ENCODE peak calls at places on chromosomes 12 and 14, in six cellular contexts. D is heart right ventricle, E is choroid plexus epithelial cell, H is T-helper 9 cell, K is kidney glomerular epithelial cell, I is PC-3. R is an unnamed sample.

GRCh38 chr12:84341467-84342193 is 571.0 kb downstream of the SLC6A15 start:
- DNase-seq in H (no peak), K (no peak), D (no peak), E (no peak), I (no peak), R (no peak)

GRCh38 chr14:71753976-71754375 is 178.3 kb upstream of the RGS6 start:
- DNase-seq in I (no peak), E (no peak), K (no peak), D (no peak), H (no peak), R (no peak)

GRCh38 chr12:115794659-115795081 is 482.8 kb downstream of the MED13L start:
- DNase-seq in K (no peak), E (no peak), H (no peak), D (no peak), I (peak), R (peak)

GRCh38 chr12:34108405-34108803 is 86.1 kb downstream of the ALG10 start:
- DNase-seq in E (no peak), K (no peak), H (no peak), I (no peak), D (no peak), R (no peak)

GRCh38 chr12:93089805-93090569 is 160.9 kb upstream of the EEA1 start:
- DNase-seq in K (peak), I (peak), E (peak), D (no peak), H (no peak), R (peak)

GRCh38 chr14:69812725-69813124 is 15.7 kb upstream of the SLC10A1 start:
- DNase-seq in H (no peak), K (no peak), I (peak), E (no peak), D (no peak), R (peak)

GRCh38 chr12:3170423-3171194 is 93.4 kb downstream of the TSPAN9 start:
- DNase-seq in I (peak), K (peak), H (no peak), D (no peak), E (peak), R (no peak)

GRCh38 chr12:110505332-110505731 is 3.2 kb downstream of the RAD9B start:
- DNase-seq in E (no peak), I (no peak), D (no peak), H (no peak), K (no peak), R (no peak)

GRCh38 chr14:31377433-31377832 is 42.9 kb downstream of the HEATR5A start:
- DNase-seq in H (no peak), I (no peak), E (no peak), K (no peak), D (no peak), R (peak)

GRCh38 chr14:24442240-24443052 is at the start of gene SDR39U1:
- DNase-seq in I (peak), K (peak), D (peak), E (peak), H (peak), R (peak)

GRCh38 chr14:91032250-91032649 is 28.2 kb downstream of the RPS6KA5 start:
- DNase-seq in E (no peak), I (no peak), H (no peak), K (no peak), D (no peak), R (no peak)

GRCh38 chr12:11158885-11159444 is 12.0 kb upstream of the SMIM10L1 start:
- DNase-seq in E (no peak), D (no peak), K (no peak), H (no peak), I (no peak), R (no peak)

GRCh38 chr12:29726321-29726692 is 57.4 kb downstream of the TMTC1 start:
- DNase-seq in D (peak), E (peak), K (peak), H (no peak), I (no peak), R (no peak)

R was measured in DMS53.